ENCODE peak calls at places on chromosomes 5 and 9, in seven cellular contexts. X, G, K, V, B, R and L are unnamed samples.

GRCh38 chr9:35605336-35606137 is 475 bp downstream of the TESK1 start:
- DNase-seq in X (peak; percentile 46), G (peak; percentile 59), K (no peak), V (peak; percentile 52), B (no peak), R (peak; percentile 52), L (peak; percentile 21)

GRCh38 chr9:4420351-4420750 is 69.9 kb upstream of the SLC1A1 start:
- DNase-seq in X (no peak), G (no peak), K (peak; percentile 7), V (no peak), B (no peak), R (no peak), L (no peak)

GRCh38 chr9:6565312-6565711 is 80.2 kb downstream of the GLDC start:
- DNase-seq in X (no peak), G (no peak), K (no peak), V (no peak), B (no peak), R (no peak), L (no peak)

GRCh38 chr9:13648068-13648467 is 368.6 kb upstream of the MPDZ start:
- DNase-seq in X (no peak), G (no peak), K (no peak), V (no peak), B (no peak), R (no peak), L (no peak)

GRCh38 chr9:95360866-95361265 is 43.4 kb upstream of the FANCC start:
- DNase-seq in X (no peak), G (peak; percentile 76), K (no peak), V (peak; percentile 45), B (no peak), R (no peak), L (no peak)

GRCh38 chr9:114051281-114051680 is 26.8 kb downstream of the AMBP start:
- DNase-seq in X (no peak), G (no peak), K (no peak), V (no peak), B (no peak), R (no peak), L (no peak)

GRCh38 chr5:167916261-167916660 is 375.2 kb upstream of the WWC1 start:
- DNase-seq in X (no peak), G (no peak), K (no peak), V (no peak), B (no peak), R (no peak), L (no peak)

GRCh38 chr9:127583605-127584053 is 28.4 kb upstream of the STXBP1 start:
- DNase-seq in X (no peak), G (no peak), K (peak; percentile 87), V (no peak), B (no peak), R (no peak), L (no peak)

GRCh38 chr5:14009575-14009974 is 65.1 kb upstream of the DNAH5 start:
- DNase-seq in X (no peak), G (no peak), K (peak; percentile 68), V (no peak), B (no peak), R (no peak), L (no peak)

GRCh38 chr5:100790170-100790665 is 112.9 kb downstream of the ST8SIA4 start:
- DNase-seq in X (peak; percentile 74), G (peak; percentile 74), K (peak; percentile 18), V (peak; percentile 60), B (no peak), R (peak; percentile 25), L (peak; percentile 95)

GRCh38 chr9:95938724-95939123 is 63.2 kb downstream of the ERCC6L2 start:
- DNase-seq in X (peak; percentile 9), G (no peak), K (no peak), V (no peak), B (no peak), R (no peak), L (no peak)

GRCh38 chr9:98304381-98304780 is 48.9 kb upstream of the TBC1D2 start:
- DNase-seq in X (no peak), G (no peak), K (no peak), V (no peak), B (no peak), R (no peak), L (no peak)

GRCh38 chr5:44935871-44936270 is 127.1 kb downstream of the MRPS30 start:
- DNase-seq in X (no peak), G (no peak), K (no peak), V (no peak), B (no peak), R (no peak), L (no peak)

GRCh38 chr9:31210982-31211570 is 1173.4 kb upstream of the ACO1 start:
- DNase-seq in X (no peak), G (peak; percentile 10), K (no peak), V (peak; percentile 25), B (no peak), R (no peak), L (no peak)

GRCh38 chr5:179336871-179337165 is 8.4 kb downstream of the ADAMTS2 start:
- DNase-seq in X (no peak), G (no peak), K (no peak), V (no peak), B (no peak), R (no peak), L (no peak)

GRCh38 chr9:135948446-135948845 is 12.7 kb downstream of the UBAC1 start:
- DNase-seq in X (no peak), G (no peak), K (no peak), V (no peak), B (no peak), R (no peak), L (no peak)

GRCh38 chr9:112997236-112997941 is 14.6 kb downstream of the ZNF883 start:
- DNase-seq in X (no peak), G (no peak), K (no peak), V (peak; percentile 3), B (no peak), R (no peak), L (no peak)

GRCh38 chr5:31701642-31702041 is 62.7 kb downstream of the PDZD2 start:
- DNase-seq in X (no peak), G (peak; percentile 69), K (no peak), V (no peak), B (no peak), R (no peak), L (no peak)
- TF ChIP-seq EZH2phosphoT487 in X (no peak), G (no peak), K (no peak), V (no peak), B (no peak), R (no peak), L (no peak)

DNA sequence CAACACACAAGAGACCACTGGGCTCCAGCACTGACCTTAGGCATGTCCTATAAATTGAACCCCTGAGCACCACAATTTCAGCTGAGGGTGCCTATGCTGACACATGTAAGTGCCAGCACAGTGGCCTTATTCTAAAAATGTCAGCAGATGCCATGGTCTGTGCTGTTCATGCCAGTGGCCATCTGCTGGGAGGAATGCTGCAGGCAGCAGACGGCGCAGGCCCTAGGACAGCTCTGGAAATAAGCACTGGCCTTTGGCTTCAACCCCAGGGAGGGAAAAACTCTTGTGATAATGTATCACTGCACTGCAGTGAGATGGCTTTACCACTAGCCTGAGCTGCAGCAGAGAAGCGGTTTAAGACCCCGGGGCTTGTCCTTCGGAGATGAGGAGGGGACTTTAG is 98.5 kb downstream of the SYK start:
- DNase-seq in X (no peak), G (peak; percentile 50), K (no peak), V (peak; percentile 46), B (no peak), R (no peak), L (no peak)
- TF ChIP-seq CTCF in X (no peak), G (peak; percentile 50), K (no peak), V (peak; percentile 34), B (peak; percentile 24), R (peak; percentile 21), L (no peak)

GRCh38 chr5:92748072-92748676 is 832.8 kb downstream of the NR2F1-AS1 start:
- DNase-seq in X (no peak), G (no peak), K (no peak), V (no peak), B (no peak), R (no peak), L (no peak)

GRCh38 chr5:92749943-92750342 is 831.1 kb downstream of the NR2F1-AS1 start:
- DNase-seq in X (no peak), G (peak; percentile 67), K (peak; percentile 68), V (peak; percentile 59), B (peak; percentile 45), R (peak; percentile 26), L (no peak)
- H3K27ac ChIP-seq in X (no peak overlapping the region), G (no peak overlapping the region), K (no peak overlapping the region), V (no peak overlapping the region), B (peak overlapping the region; percentile 53), R (no peak overlapping the region), L (no peak overlapping the region)

GRCh38 chr9:22103650-22104575 is 94.8 kb upstream of the CDKN2B start:
- DNase-seq in X (no peak), G (no peak), K (peak; percentile 57), V (no peak), B (no peak), R (no peak), L (no peak)
- TF ChIP-seq EZH2phosphoT487 in X (no peak), G (no peak), K (no peak), V (no peak), B (no peak), R (no peak), L (no peak)

GRCh38 chr9:134381671-134382505 is 55.6 kb downstream of the RXRA start:
- DNase-seq in X (peak; percentile 33), G (no peak), K (no peak), V (no peak), B (no peak), R (peak; percentile 36), L (no peak)
- TF ChIP-seq CTCF in X (peak; percentile 68), G (peak; percentile 25), K (peak; percentile 40), V (peak; percentile 23), B (peak; percentile 68), R (peak; percentile 29), L (peak; percentile 19)

DNA sequence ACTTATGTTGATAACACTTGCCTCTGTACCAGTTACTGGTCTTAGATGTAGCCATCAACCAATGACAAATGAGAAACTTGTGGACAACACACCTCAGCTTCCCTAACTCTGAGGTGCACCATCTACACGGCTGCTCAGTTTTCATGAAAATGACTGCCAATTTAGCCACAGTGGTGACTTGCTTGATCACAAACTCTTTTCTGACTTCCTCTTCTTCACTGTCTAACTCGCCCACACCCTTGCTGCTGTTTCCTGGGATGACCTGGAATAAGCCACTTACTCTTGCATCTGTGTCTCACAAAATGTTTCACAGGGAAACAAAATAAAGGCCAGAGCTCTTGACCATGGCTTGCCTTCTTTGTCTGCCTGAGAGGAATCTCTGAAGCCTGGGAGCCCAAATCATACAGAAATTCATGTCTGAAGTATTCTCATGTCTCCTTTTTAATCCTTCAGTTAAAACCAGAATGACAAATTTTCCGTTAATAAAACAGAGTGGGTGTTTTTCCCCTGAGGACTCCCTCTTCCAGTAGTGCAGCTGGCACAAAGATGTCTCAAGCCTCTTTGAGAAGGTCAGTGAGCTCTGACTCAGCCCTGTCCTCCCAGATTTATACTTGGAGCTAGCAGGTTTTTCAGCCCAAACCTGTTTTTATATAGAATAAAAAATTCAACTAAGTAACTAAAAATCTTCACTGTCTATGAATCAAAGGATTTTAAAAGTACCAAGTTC is 126.5 kb upstream of the PAM start:
- DNase-seq in X (no peak), G (no peak), K (peak; percentile 99), V (no peak), B (peak; percentile 40), R (peak; percentile 21), L (no peak)
- H3K27ac ChIP-seq in X (no peak overlapping the region), G (no peak overlapping the region), K (peak overlapping the region; percentile 66), V (no peak overlapping the region), B (peak overlapping the region; percentile 58), R (no peak overlapping the region), L (no peak overlapping the region)